ENCODE peak calls at places on chromosomes 2 and 18, in four cellular contexts. Y is SK-N-SH, T is GM12878, G is H1. O is an unnamed sample.

GRCh38 chr2:88016948-88017779 is 817 bp upstream of the RNU2-63P start:
- DNase-seq in Y (peak), T (peak), G (no peak), O (peak)

GRCh38 chr2:47607315-47608061 is 175.5 kb upstream of the MSH6 start:
- DNase-seq in Y (no peak), T (no peak), G (no peak), O (no peak)

GRCh38 chr18:24459772-24460171 is 665 bp upstream of the HRH4 start:
- DNase-seq in Y (no peak), T (no peak), G (no peak), O (no peak)

GRCh38 chr2:101787097-101787496 is 89.6 kb downstream of the MAP4K4 start:
- DNase-seq in Y (no peak), T (no peak), G (no peak), O (no peak)

GRCh38 chr2:174326880-174327558 is 7.7 kb upstream of the SP9 start:
- DNase-seq in Y (peak), T (no peak), G (no peak), O (no peak)

GRCh38 chr2:54558188-54558975 is 102.3 kb downstream of the SPTBN1 start:
- DNase-seq in Y (peak), T (no peak), G (peak), O (peak)

GRCh38 chr2:178205853-178206516 is 11.7 kb downstream of the OSBPL6 start:
- DNase-seq in Y (no peak), T (no peak), G (no peak), O (no peak)

GRCh38 chr18:73626221-73626620 is 521.4 kb downstream of the FBXO15 start:
- DNase-seq in Y (no peak), T (no peak), G (no peak), O (no peak)

GRCh38 chr2:143603035-143603616 is 473.9 kb downstream of the ARHGAP15 start:
- DNase-seq in Y (no peak), T (no peak), G (no peak), O (no peak)

DNA sequence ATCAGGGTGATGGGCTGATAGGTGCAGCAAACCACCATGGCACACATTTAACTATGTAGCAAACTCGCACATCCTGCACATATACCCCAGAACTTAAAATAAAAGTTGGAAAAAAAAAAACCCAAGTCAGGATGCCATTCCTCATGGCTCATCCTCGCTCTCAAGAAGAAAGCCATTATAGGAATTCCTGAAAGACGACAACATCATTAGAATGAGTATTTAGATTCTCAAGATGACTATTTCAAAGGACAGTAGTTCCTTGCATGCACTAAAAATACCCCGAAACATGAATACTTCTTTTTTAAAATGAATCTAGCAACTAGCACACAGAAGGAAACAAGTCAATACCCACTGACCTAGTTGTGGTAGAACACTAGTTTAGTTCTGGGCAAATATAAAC is 285.8 kb upstream of the REV1 start:
- DNase-seq in Y (no peak), T (no peak), G (no peak), O (no peak)
- TF ChIP-seq NRF1 in Y (no peak), T (no peak), G (no peak), O (no peak)

GRCh38 chr18:76514573-76514972 is 19.5 kb upstream of the ZNF516 start:
- DNase-seq in Y (no peak), T (no peak), G (no peak), O (no peak)

GRCh38 chr18:76519156-76519549 is 24.1 kb upstream of the ZNF516 start:
- DNase-seq in Y (no peak), T (no peak), G (no peak), O (no peak)

GRCh38 chr18:76521367-76521766 is 26.3 kb upstream of the ZNF516 start:
- DNase-seq in Y (no peak), T (no peak), G (no peak), O (no peak)

GRCh38 chr18:76518543-76519155 is 23.6 kb upstream of the ZNF516 start:
- DNase-seq in Y (no peak), T (no peak), G (no peak), O (no peak)

GRCh38 chr18:76518073-76518472 is 23.0 kb upstream of the ZNF516 start:
- DNase-seq in Y (no peak), T (no peak), G (no peak), O (no peak)
- TF ChIP-seq NRF1 in Y (no peak), T (no peak), G (no peak), O (no peak)

DNA sequence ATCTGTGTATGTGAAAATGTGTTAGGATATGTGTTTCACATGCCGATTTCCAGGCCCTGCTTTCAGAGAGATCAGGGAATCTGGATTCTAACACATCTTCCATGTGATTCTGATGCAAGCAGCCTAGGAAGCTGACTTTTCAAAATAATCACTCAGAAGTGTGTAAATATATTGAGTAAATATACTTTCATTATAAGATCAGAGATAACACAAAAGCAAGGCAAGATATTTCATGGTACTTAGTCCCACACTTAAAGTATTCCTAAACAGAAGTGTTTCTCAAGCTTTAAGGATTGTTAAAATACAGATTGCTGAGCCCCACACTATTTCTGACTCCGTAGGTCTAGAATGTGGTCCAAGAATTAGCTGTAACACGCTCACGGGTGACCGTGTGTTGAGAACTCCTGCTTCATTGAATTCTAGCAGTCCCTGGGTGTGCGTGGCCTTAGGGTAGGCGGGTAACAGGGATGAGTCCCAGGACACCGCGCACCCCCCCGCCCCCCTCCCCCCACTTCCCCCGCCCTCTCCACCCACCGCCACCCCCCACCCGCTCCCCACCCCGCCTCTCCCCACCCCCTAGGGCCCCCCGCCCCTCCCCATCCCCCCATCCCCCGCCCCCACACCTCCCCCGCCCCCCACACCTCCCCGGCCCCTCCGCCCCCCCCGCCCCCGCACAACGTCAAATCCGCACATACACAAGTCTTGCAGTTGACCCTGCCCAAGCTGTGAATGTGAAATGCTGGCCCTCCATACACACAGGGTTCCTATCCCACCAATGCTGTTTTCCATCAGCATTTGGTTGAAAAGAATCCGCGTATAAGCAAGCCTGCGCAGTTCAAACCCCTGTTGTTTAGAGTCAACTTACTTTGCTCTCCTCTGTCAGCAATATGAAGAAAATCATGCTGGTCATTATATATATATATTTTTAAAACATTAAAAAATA is 94.1 kb upstream of the SLC39A10 start:
- DNase-seq in Y (peak), T (no peak), G (no peak), O (no peak)
- TF ChIP-seq NRF1 in Y (no peak), T (no peak), G (no peak), O (no peak)

GRCh38 chr2:176710657-176711197 is 441.5 kb downstream of the MTX2 start:
- DNase-seq in Y (peak), T (no peak), G (no peak), O (no peak)
- TF ChIP-seq NRF1 in Y (no peak), T (no peak), G (no peak), O (no peak)

GRCh38 chr2:24779121-24779520 is 14.1 kb downstream of the PTRHD1 start:
- DNase-seq in Y (no peak), T (no peak), G (no peak), O (no peak)

GRCh38 chr2:24771099-24771498 is 22.1 kb downstream of the PTRHD1 start:
- DNase-seq in Y (no peak), T (no peak), G (no peak), O (no peak)

GRCh38 chr2:24768601-24769000 is 24.6 kb downstream of the PTRHD1 start:
- DNase-seq in Y (no peak), T (no peak), G (no peak), O (no peak)

GRCh38 chr2:24771905-24772586 is 21.1 kb downstream of the PTRHD1 start:
- DNase-seq in Y (no peak), T (no peak), G (no peak), O (no peak)

GRCh38 chr2:24774373-24774772 is 18.8 kb downstream of the PTRHD1 start:
- DNase-seq in Y (no peak), T (no peak), G (no peak), O (no peak)
- TF ChIP-seq NRF1 in Y (no peak), T (no peak), G (no peak), O (no peak)

DNA sequence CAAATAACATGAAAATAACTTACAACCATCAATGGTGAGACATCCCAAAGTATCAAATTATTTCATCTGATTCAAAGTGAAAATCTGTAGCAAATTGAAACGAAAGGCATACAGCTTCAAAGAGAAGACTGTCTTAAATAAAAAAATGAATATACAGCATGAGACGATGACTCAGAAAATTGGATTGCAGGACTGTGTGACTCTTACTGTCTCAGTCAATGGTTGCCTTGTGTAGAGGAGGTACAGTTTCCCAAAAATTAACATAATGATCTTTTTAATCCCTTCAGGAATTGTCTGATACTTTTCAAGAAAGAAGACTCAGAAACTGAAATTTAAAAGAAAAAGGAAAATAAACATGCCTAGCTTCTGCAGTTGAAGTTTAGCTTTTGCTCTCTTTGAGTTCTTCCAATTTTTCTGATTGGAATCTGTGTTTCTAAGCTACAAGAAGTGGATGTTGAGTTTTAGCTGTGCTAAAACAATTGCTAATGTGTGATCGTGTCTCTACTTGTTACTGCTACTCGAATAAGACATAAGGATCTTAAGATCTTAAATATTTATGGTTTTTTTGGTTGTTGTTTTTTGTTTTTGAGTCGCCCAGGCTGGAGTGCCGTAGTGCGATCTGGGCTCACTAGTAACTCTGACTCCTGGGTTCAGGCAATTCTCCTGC is 41.1 kb upstream of the EPB41L3 start:
- DNase-seq in Y (no peak), T (no peak), G (no peak), O (no peak)
- TF ChIP-seq NRF1 in Y (no peak), T (no peak), G (no peak), O (no peak)

O was measured in K562.